ENCODE peak calls at places on chromosomes 6 and 20, in nine cellular contexts. T, E, O, Z, Y, J, P, R and L are unnamed samples. For H3K4me1, the result is how much of the 10 kb centered on the place peaks cover.

GRCh38 chr20:8007490-8007889 is 12.1 kb downstream of the TMX4 start:
- DNase-seq in Z (no peak), E (no peak), O (no peak), P (no peak), Y (no peak), R (no peak), J (no peak), T (no peak), L (no peak)

GRCh38 chr6:112600168-112600567 is 253.0 kb downstream of the RFPL4B start:
- DNase-seq in T (no peak), Z (no peak), P (no peak), R (no peak), J (no peak), Y (no peak), E (no peak), O (no peak), L (no peak)

GRCh38 chr20:64065973-64066341 is 3.0 kb downstream of the TCEA2 start:
- DNase-seq in Y (no peak), T (no peak), E (no peak), R (peak), J (peak), O (peak), Z (peak), P (no peak), L (no peak)

GRCh38 chr6:35484921-35485392 is 11.9 kb downstream of the TEAD3 start:
- DNase-seq in E (no peak), P (no peak), O (no peak), R (no peak), T (peak), Z (no peak), J (no peak), Y (no peak), L (no peak)

GRCh38 chr6:51934098-51934497 is 153.3 kb downstream of the PKHD1 start:
- DNase-seq in J (no peak), T (peak), Y (no peak), R (no peak), Z (no peak), E (no peak), P (no peak), O (no peak), L (no peak)

GRCh38 chr6:119738425-119738824 is 388.9 kb upstream of the MAN1A1 start:
- DNase-seq in R (no peak), Y (no peak), E (no peak), J (no peak), P (no peak), Z (no peak), O (no peak), T (no peak), L (no peak)

GRCh38 chr6:139768196-139768595 is 393.7 kb upstream of the CITED2 start:
- DNase-seq in P (no peak), E (no peak), T (no peak), R (no peak), Z (no peak), Y (no peak), J (no peak), O (no peak), L (no peak)

GRCh38 chr6:30857537-30857936 is 26.8 kb upstream of the DDR1 start:
- DNase-seq in R (no peak), P (no peak), J (no peak), Y (no peak), T (no peak), O (no peak), Z (no peak), E (no peak), L (no peak)

GRCh38 chr6:72238900-72239299 is 352.6 kb downstream of the RIMS1 start:
- DNase-seq in R (peak), Z (no peak), P (no peak), Y (no peak), J (no peak), T (no peak), E (no peak), O (no peak), L (no peak)

GRCh38 chr6:116059713-116060571 is 749 bp downstream of the FRK start:
- DNase-seq in P (no peak), O (peak), E (peak), T (no peak), Z (no peak), R (peak), J (peak), Y (peak), L (peak)

GRCh38 chr20:23205656-23206055 is 119.5 kb upstream of the CD93 start:
- DNase-seq in P (peak), O (no peak), T (peak), E (no peak), J (peak), Z (peak), R (peak), Y (peak), L (peak)

GRCh38 chr6:109687271-109687721 is 3.7 kb downstream of the AK9 start:
- DNase-seq in R (peak), T (no peak), J (peak), P (no peak), O (peak), Z (no peak), Y (no peak), E (no peak), L (no peak)

GRCh38 chr6:109693128-109693527 is 2.0 kb downstream of the FIG4 start:
- DNase-seq in E (no peak), T (no peak), J (no peak), Z (no peak), Y (no peak), R (no peak), O (no peak), P (no peak), L (no peak)

GRCh38 chr6:109686566-109686965 is 4.4 kb downstream of the AK9 start:
- DNase-seq in Y (no peak), O (no peak), R (no peak), P (no peak), E (no peak), T (no peak), Z (no peak), J (no peak), L (no peak)

GRCh38 chr6:109690373-109690739 is 646 bp downstream of the AK9 start:
- DNase-seq in P (peak), O (no peak), J (no peak), E (peak), Z (peak), Y (peak), R (no peak), T (peak), L (peak)

GRCh38 chr6:109690740-109691687 is at the start of the genes AK9 and FIG4:
- DNase-seq in Y (peak), E (peak), P (peak), J (peak), R (peak), O (peak), Z (peak), T (peak), L (peak)
- TF ChIP-seq CTCF in Y (no peak), E (peak), P (peak), J (peak), R (peak), O (peak), Z (no peak), T (no peak), L (no peak)

DNA sequence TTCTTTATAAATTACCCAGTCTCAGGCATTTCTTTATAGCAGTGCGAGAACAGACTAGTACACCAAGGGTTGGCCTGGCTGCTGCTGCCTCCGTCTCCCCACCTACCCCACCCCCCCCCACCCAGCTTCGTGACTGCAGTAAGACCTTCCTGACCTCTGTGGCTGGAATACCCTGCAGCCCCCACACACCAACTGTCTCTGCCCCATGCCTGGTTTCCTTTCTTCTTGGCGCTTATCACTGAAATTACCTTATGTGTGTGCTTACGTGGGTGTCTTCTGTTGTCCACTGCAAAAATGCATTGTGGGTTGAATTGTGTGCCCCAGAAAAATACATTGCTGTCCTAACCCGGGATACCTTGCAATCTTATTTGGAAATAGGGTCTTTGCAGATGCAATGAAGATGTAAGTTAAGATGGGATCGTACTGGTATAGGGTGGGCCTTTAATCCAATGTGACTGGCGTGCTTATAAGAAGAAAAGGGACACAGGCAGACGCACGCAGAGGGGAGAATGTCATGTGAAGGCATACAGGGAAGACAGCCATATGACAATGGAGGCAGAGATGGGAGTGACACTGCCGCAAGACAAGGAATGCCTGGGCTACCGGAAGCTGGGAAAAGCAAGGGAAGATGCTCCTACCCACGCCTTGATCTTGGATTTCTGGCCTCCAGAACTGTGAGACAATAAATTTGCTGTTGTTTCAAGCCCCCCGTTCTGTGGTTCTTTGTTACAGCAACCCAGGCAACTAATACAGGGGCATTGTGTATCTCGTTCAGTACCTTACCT is 15.4 kb downstream of the SYNJ2 start:
- DNase-seq in J (no peak), R (no peak), E (no peak), Z (no peak), Y (no peak), O (no peak), T (no peak), P (no peak), L (no peak)
- H3K4me1 ChIP-seq in J (under half), R (under half), E (under half), Z (under half), Y (under half), O (under half), T (under half), P (under half), L (under half)

DNA sequence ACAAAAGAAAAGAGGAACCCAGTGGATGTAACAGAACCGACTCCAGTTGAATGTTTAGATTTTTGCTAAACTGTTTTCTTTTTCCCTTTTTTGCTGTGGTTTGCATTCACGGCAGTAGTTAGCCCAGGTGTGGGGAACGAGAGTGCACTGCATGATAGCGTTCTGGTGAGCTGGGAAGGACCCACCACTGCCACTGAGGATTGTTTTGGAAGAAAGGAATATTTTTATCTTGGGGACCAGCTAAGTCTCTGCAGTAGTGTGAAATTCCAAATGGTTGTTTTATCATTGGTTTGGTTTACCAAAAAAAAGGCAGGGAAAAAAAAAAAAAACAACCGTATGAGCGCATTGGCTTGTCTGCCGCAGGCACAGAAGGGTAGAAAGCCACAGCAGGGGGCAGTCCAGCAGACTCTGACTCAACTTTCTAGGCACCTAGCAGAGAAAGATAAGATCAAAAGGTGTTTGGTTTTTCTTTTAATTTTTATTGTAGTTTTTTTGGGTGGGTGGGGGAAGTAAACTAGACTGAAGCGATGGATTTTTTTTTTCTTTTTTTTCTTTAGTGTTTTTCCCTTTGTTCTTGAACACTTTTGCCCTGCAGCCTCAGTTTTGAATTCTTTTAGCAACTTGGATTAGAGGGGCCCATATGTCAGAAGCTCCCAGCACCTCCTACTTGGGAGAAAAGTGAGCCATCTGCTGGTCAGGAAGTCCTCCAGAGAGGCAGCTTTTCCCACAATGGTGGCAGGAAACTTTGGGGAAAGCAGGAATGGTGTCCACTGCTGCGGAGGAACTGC is 13.5 kb upstream of the RAB5IF start:
- DNase-seq in O (no peak), Z (peak), R (peak), P (no peak), J (peak), E (no peak), Y (no peak), T (no peak), L (peak)
- TF ChIP-seq CTCF in O (peak), Z (peak), R (peak), P (peak), J (peak), E (peak), Y (no peak), T (peak), L (no peak)

GRCh38 chr20:43948455-43948854 is 33.8 kb downstream of the TOX2 start:
- DNase-seq in Z (no peak), R (no peak), E (no peak), P (no peak), Y (no peak), T (no peak), J (no peak), O (no peak), L (no peak)

GRCh38 chr20:43945391-43946205 is 30.9 kb downstream of the TOX2 start:
- DNase-seq in J (no peak), P (no peak), R (no peak), T (no peak), Z (no peak), E (no peak), Y (no peak), O (no peak), L (no peak)

GRCh38 chr20:43946206-43946491 is 31.5 kb downstream of the TOX2 start:
- DNase-seq in J (no peak), Z (no peak), R (no peak), O (no peak), P (no peak), Y (no peak), E (no peak), T (no peak), L (no peak)

GRCh38 chr20:43947316-43947710 is 32.7 kb downstream of the TOX2 start:
- DNase-seq in J (no peak), R (no peak), P (no peak), T (no peak), Z (no peak), O (no peak), Y (no peak), E (no peak), L (no peak)

GRCh38 chr20:43946659-43947315 is 32.1 kb downstream of the TOX2 start:
- DNase-seq in R (no peak), Z (no peak), O (no peak), J (no peak), P (no peak), Y (no peak), T (no peak), E (no peak), L (no peak)
- H3K4me1 ChIP-seq in R (under half), Z (under half), O (under half), J (under half), P (under half), Y (under half), T (under half), E (under half), L (under half)

DNA sequence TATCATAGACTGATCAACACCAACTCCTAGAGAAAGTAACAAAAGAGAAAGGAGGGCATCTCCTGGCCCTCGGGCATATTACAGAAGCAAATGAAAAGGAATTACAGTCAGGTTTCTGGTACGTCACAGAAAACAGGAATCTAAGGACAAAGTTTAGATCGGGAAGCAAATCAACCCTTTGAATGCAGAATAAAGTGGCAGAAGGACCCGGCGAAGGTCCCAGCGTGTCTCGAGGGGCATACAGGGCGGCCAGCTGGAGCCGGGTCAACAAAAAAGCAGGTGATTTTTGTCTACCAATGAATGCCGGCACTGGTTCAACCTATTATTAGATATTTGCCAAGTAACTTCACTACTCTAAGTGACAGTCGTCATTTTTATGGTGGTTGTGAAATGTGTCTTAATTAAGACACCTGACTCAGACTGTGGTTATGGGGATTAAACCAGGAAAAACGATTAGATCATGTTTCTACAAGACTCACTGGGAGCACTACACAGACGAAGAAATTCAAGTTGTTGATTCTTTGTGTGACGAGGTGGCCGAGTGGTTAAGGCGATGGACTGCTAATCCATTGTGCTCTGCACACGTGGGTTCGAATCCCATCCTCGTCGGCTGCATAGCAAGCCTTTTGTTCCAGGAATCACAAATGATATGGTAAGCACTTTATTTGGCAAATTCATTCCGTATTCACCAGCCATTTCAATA is 12.4 kb upstream of the ZSCAN9 start:
- DNase-seq in Z (peak), E (peak), T (peak), Y (no peak), J (peak), P (no peak), O (peak), R (peak), L (peak)
- TF ChIP-seq CTCF in Z (no peak), E (no peak), T (no peak), Y (no peak), J (no peak), P (no peak), O (peak), R (no peak), L (no peak)

GRCh38 chr20:49695830-49696229 is 17.8 kb downstream of the B4GALT5 start:
- DNase-seq in J (no peak), E (no peak), P (no peak), Z (no peak), Y (no peak), T (no peak), R (no peak), O (no peak), L (no peak)
- H3K4me1 ChIP-seq in J (under half), E (half or more), P (half or more), Z (half or more), Y (under half), T (under half), R (under half), O (half or more), L (under half)